ENCODE peak calls at places on chromosomes 1 and 21, in seven cellular contexts. R is AG09309, T is PC-9, Q is IMR-90, X is GM12864, B is foreskin fibroblast, U is left ventricle myocardium inferior. K is an unnamed sample.

GRCh38 chr21:25735895-25736597 is 1.3 kb downstream of the GABPA start:
- DNase-seq in B (peak), R (no peak), X (no peak), Q (peak), T (no peak), U (no peak), K (no peak)

GRCh38 chr1:212638419-212639151 is 30.0 kb downstream of the ATF3 start:
- DNase-seq in U (peak), Q (peak), R (no peak), X (no peak), B (peak), T (no peak), K (no peak)

GRCh38 chr21:44866780-44867179 is 6.7 kb downstream of the PTTG1IP start:
- DNase-seq in T (no peak), Q (peak), R (no peak), X (no peak), B (peak), U (no peak), K (no peak)

GRCh38 chr1:182588460-182589396 is at the start of gene RNASEL:
- DNase-seq in U (peak), B (peak), T (peak), Q (peak), R (no peak), X (peak), K (peak)

GRCh38 chr1:109769335-109770078 is 5.8 kb upstream of the EPS8L3 start:
- DNase-seq in B (peak), Q (peak), U (peak), X (no peak), T (no peak), R (no peak), K (no peak)

GRCh38 chr1:16286122-16286521 is 49.1 kb upstream of the CPLANE2 start:
- DNase-seq in T (no peak), Q (no peak), B (no peak), R (peak), X (no peak), U (no peak), K (no peak)

GRCh38 chr1:3787347-3787710 is 9.0 kb downstream of the LRRC47 start:
- DNase-seq in U (no peak), B (no peak), Q (no peak), R (no peak), X (no peak), T (no peak), K (no peak)

GRCh38 chr1:183267646-183268431 is 81.8 kb downstream of the LAMC2 start:
- DNase-seq in T (no peak), Q (peak), R (peak), U (no peak), B (peak), X (no peak), K (no peak)

GRCh38 chr1:65233757-65234156 is 75.6 kb upstream of the DNAJC6 start:
- DNase-seq in R (no peak), U (no peak), X (no peak), T (no peak), B (no peak), Q (no peak), K (no peak)

GRCh38 chr1:12480748-12481362 is 137.2 kb downstream of the DHRS3 start:
- DNase-seq in Q (peak), R (peak), B (peak), U (no peak), T (peak), X (peak), K (peak)

GRCh38 chr1:237387144-237387505 is 345.1 kb downstream of the RYR2 start:
- DNase-seq in R (no peak), T (no peak), B (no peak), X (no peak), U (no peak), Q (no peak), K (no peak)

GRCh38 chr1:211715976-211716375 is 40.6 kb upstream of the NEK2 start:
- DNase-seq in B (no peak), X (no peak), R (no peak), T (no peak), U (no peak), Q (no peak), K (no peak)

GRCh38 chr1:38489844-38490270 is 369.7 kb downstream of the RRAGC start:
- DNase-seq in T (peak), Q (peak), R (no peak), X (no peak), U (no peak), B (peak), K (no peak)

GRCh38 chr1:6638226-6638625 is 13.6 kb downstream of the THAP3 start:
- DNase-seq in T (no peak), X (no peak), U (peak), R (peak), B (peak), Q (peak), K (no peak)

GRCh38 chr1:55943012-55943411 is 636.4 kb downstream of the PLPP3 start:
- DNase-seq in T (no peak), B (no peak), X (no peak), Q (no peak), R (no peak), U (no peak), K (no peak)

GRCh38 chr1:93638307-93638847 is 43.3 kb downstream of the BCAR3 start:
- DNase-seq in U (no peak), B (no peak), T (peak), X (no peak), R (no peak), Q (no peak), K (no peak)

GRCh38 chr1:15412843-15413242 is 3.2 kb downstream of the EFHD2 start:
- DNase-seq in X (no peak), B (no peak), T (no peak), U (no peak), Q (no peak), R (no peak), K (no peak)

GRCh38 chr1:111593403-111594127 is 26.0 kb upstream of the RAP1A start:
- DNase-seq in Q (no peak), B (peak), U (no peak), T (peak), R (no peak), X (no peak), K (no peak)

GRCh38 chr21:44639331-44639655 is 2.1 kb downstream of the KRTAP10-10 start:
- DNase-seq in U (no peak), T (no peak), X (no peak), R (no peak), Q (no peak), B (no peak), K (no peak)

GRCh38 chr1:9559673-9560072 is 20.4 kb downstream of the SLC25A33 start:
- DNase-seq in T (no peak), X (no peak), U (no peak), R (no peak), Q (no peak), B (no peak), K (no peak)

GRCh38 chr1:9557624-9558023 is 18.4 kb downstream of the SLC25A33 start:
- DNase-seq in T (no peak), B (no peak), R (no peak), U (no peak), Q (no peak), X (no peak), K (no peak)

GRCh38 chr1:9558271-9558945 is 19.1 kb downstream of the SLC25A33 start:
- DNase-seq in U (no peak), Q (no peak), B (no peak), R (no peak), X (no peak), T (no peak), K (no peak)

GRCh38 chr1:9558946-9559545 is 19.8 kb downstream of the SLC25A33 start:
- DNase-seq in T (no peak), R (no peak), U (no peak), Q (no peak), X (no peak), B (no peak), K (no peak)

GRCh38 chr1:9561429-9561828 is 22.2 kb downstream of the SLC25A33 start:
- DNase-seq in X (no peak), Q (peak), B (peak), R (peak), T (peak), U (no peak), K (no peak)
- H3K4me3 ChIP-seq in X (no peak), Q (no peak), B (no peak), R (no peak), T (no peak), U (no peak), K (no peak)

GRCh38 chr21:35563885-35564451 is 496.4 kb downstream of the SETD4 start:
- DNase-seq in R (peak), T (no peak), U (peak), X (no peak), Q (peak), B (peak), K (no peak)
- H3K4me3 ChIP-seq in R (peak), T (no peak), U (no peak), X (no peak), Q (no peak), B (peak), K (no peak)

DNA sequence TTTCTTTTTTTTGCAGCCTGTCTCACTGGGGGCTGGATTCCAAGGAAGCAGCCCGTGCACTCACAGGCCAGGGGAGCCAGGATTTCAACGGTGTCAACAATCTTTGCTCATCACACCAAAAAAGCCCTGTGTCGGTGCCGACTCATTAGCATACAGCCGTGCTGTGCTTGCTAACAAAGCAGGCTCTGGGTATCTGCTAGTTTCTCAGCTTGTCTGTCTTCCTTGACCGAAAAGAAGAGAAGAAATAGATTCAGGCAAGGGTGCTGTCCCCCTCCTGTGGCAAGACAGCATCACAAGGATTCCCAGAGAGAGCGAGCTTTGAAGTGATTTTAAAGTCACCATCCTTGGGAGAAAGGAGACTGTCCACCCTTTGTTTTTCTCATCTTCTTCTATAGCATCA is 214.7 kb downstream of the SDCCAG8 start:
- DNase-seq in U (no peak), T (no peak), R (no peak), B (peak), Q (no peak), X (no peak), K (no peak)
- H3K4me3 ChIP-seq in U (no peak), T (no peak), R (no peak), B (peak), Q (no peak), X (no peak), K (no peak)

DNA sequence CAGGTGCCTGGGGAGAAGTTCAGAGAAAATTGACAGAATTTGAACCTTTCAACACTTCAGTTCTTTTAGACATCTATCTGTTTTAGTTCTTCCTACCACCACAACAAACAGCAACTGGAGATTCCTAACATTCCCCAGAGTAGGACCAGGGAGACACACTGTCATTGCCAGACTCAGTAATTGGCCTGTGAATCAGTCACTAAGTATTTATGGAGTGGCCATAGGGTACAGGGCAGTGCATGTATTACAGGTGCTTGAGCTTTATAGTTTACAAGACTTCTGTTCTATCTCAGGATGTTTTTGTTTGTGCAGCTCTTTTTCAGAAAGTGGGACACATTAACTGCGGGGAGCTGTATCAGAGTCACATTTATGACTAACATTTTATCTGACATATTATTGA is 1.7 kb downstream of the CDC14A start:
- DNase-seq in U (no peak), Q (peak), T (no peak), R (no peak), X (no peak), B (peak), K (no peak)
- H3K4me3 ChIP-seq in U (peak), Q (peak), T (peak), R (no peak), X (no peak), B (peak), K (no peak)

GRCh38 chr1:247212012-247212411 is 40.2 kb upstream of the ZNF124 start:
- DNase-seq in T (no peak), Q (no peak), R (no peak), U (no peak), X (peak), B (peak), K (peak)
- H3K4me3 ChIP-seq in T (no peak), Q (no peak), R (no peak), U (no peak), X (no peak), B (no peak), K (peak)

K was measured in GM06990.